ENCODE peak calls at places on chromosomes 4 and X, in five cellular contexts. Y is HCT116, O is aorta, K is right lobe of liver, L is DND-41. C is an unnamed sample. For H3K9me3, the result is how much of the 10 kb centered on the place peaks cover.

GRCh38 chr4:120915311-120915710 is 7.2 kb downstream of the PRDM5 start:
- DNase-seq in O (no peak), Y (no peak), L (no peak), K (no peak), C (no peak)

GRCh38 chr4:66169341-66169740 is 499.1 kb upstream of the EPHA5 start:
- DNase-seq in L (no peak), K (no peak), Y (no peak), O (no peak), C (no peak)

GRCh38 chr4:163816494-163816893 is 322.0 kb downstream of the TMA16 start:
- DNase-seq in K (no peak), L (no peak), O (no peak), Y (no peak), C (no peak)

GRCh38 chrX:49160908-49161307 is 1.6 kb upstream of the MAGIX start:
- DNase-seq in O (no peak), L (no peak), K (no peak), Y (no peak), C (no peak)

GRCh38 chrX:100931218-100931924 is 2.7 kb upstream of the XKRX start:
- DNase-seq in L (no peak), K (no peak), Y (no peak), O (no peak), C (no peak)

GRCh38 chr4:91622925-91623600 is 680.7 kb upstream of the GRID2 start:
- DNase-seq in K (no peak), O (no peak), Y (no peak), L (no peak), C (no peak)

GRCh38 chr4:108903464-108904221 is 140.8 kb upstream of the ETNPPL start:
- DNase-seq in Y (no peak), O (no peak), L (no peak), K (no peak), C (no peak)

GRCh38 chr4:86108834-86109233 is 251.0 kb downstream of the MAPK10 start:
- DNase-seq in L (no peak), K (no peak), Y (no peak), O (no peak), C (no peak)

GRCh38 chr4:157004279-157005161 is 32.9 kb upstream of the PDGFC start:
- DNase-seq in O (no peak), L (no peak), K (no peak), Y (no peak), C (no peak)

GRCh38 chrX:121084903-121085611 is 37.6 kb downstream of the GLUD2 start:
- DNase-seq in K (no peak), L (no peak), O (no peak), Y (no peak), C (no peak)

GRCh38 chr4:106160560-106160959 is 155.4 kb downstream of the TBCK start:
- DNase-seq in L (no peak), Y (no peak), O (no peak), K (no peak), C (no peak)

GRCh38 chr4:126733301-126733700 is 899.5 kb upstream of the INTU start:
- DNase-seq in O (no peak), K (no peak), L (no peak), Y (no peak), C (no peak)

GRCh38 chr4:83112239-83112638 is 2.3 kb downstream of the PLAC8 start:
- DNase-seq in O (no peak), K (no peak), Y (no peak), L (peak), C (peak)

GRCh38 chr4:100379583-100380105 is 138.2 kb downstream of the EMCN start:
- DNase-seq in Y (no peak), L (no peak), O (no peak), K (no peak), C (no peak)

GRCh38 chr4:169017971-169018370 is 7.9 kb upstream of the CBR4 start:
- DNase-seq in Y (no peak), L (no peak), O (no peak), K (no peak), C (no peak)

GRCh38 chrX:20091499-20091898 is 25.2 kb downstream of the MAP7D2 start:
- DNase-seq in K (no peak), O (no peak), Y (no peak), L (no peak), C (no peak)

GRCh38 chr4:115851918-115852766 is 738.7 kb upstream of the NDST4 start:
- DNase-seq in L (peak), O (peak), Y (peak), K (peak), C (no peak)

GRCh38 chr4:6873792-6874461 is 35.7 kb upstream of the TBC1D14 start:
- DNase-seq in K (peak), O (peak), L (peak), Y (peak), C (peak)

GRCh38 chr4:81676552-81676951 is 204.8 kb upstream of the RASGEF1B start:
- DNase-seq in Y (no peak), L (no peak), O (no peak), K (no peak), C (no peak)

GRCh38 chrX:40012039-40012799 is 85.5 kb downstream of the BCOR start:
- DNase-seq in K (peak), L (no peak), O (peak), Y (no peak), C (no peak)

GRCh38 chr4:95516528-95517011 is 32.2 kb downstream of the UNC5C start:
- DNase-seq in L (no peak), O (no peak), Y (no peak), K (no peak), C (no peak)

GRCh38 chr4:123159479-123159878 is 237.1 kb upstream of the NUDT6 start:
- DNase-seq in O (no peak), L (no peak), K (no peak), Y (no peak), C (no peak)

GRCh38 chr4:143025111-143025704 is 159.5 kb upstream of the USP38 start:
- DNase-seq in O (no peak), K (no peak), L (no peak), Y (peak), C (no peak)

GRCh38 chrX:115892787-115893671 is 277.5 kb upstream of the AGTR2 start:
- DNase-seq in O (peak), K (peak), Y (peak), L (no peak), C (peak)

GRCh38 chr4:77817304-77818076 is 1.7 kb downstream of the CNOT6L start:
- DNase-seq in L (peak), O (no peak), Y (no peak), K (no peak), C (peak)

GRCh38 chrX:71253253-71254091 is 468 bp downstream of the ZMYM3 start:
- DNase-seq in K (peak), O (peak), L (peak), Y (no peak), C (peak)

GRCh38 chr4:76308548-76308947 is 2.0 kb downstream of the STBD1 start:
- DNase-seq in Y (no peak), K (peak), O (no peak), L (no peak), C (no peak)

GRCh38 chr4:124322234-124322831 is 390.2 kb downstream of the ANKRD50 start:
- DNase-seq in O (no peak), L (no peak), K (no peak), Y (peak), C (peak)

GRCh38 chr4:138576684-138577083 is 334.5 kb upstream of the SLC7A11 start:
- DNase-seq in Y (peak), L (no peak), O (no peak), K (no peak), C (no peak)

GRCh38 chrX:119410027-119410819 is 11.1 kb downstream of the SLC25A43 start:
- DNase-seq in L (no peak), O (peak), Y (peak), K (peak), C (no peak)

GRCh38 chrX:18410038-18410437 is 15.4 kb upstream of the CDKL5 start:
- DNase-seq in L (no peak), Y (peak), K (no peak), O (no peak), C (no peak)

GRCh38 chrX:148457279-148457678 is 43.1 kb upstream of the AFF2 start:
- DNase-seq in O (no peak), L (peak), Y (no peak), K (no peak), C (no peak)

GRCh38 chr4:75561789-75562188 is 5.9 kb downstream of the ODAPH start:
- DNase-seq in Y (no peak), L (no peak), O (no peak), K (no peak), C (no peak)

GRCh38 chrX:131032646-131033230 is 25.4 kb upstream of the ARHGAP36 start:
- DNase-seq in O (no peak), K (no peak), Y (no peak), L (no peak), C (no peak)

GRCh38 chr4:70027011-70027410 is 1.2 kb upstream of the HTN3 start:
- DNase-seq in K (no peak), O (no peak), Y (no peak), L (no peak), C (no peak)

GRCh38 chrX:52353838-52354237 is 15.0 kb upstream of the XAGE2 start:
- DNase-seq in Y (no peak), L (no peak), K (no peak), O (no peak), C (no peak)

GRCh38 chr4:138689182-138689546 is 326.4 kb upstream of the NOCT start:
- DNase-seq in L (no peak), K (no peak), Y (no peak), O (no peak), C (no peak)

GRCh38 chr4:24210332-24210902 is 320.6 kb upstream of the PPARGC1A start:
- DNase-seq in L (no peak), K (peak), O (peak), Y (no peak), C (no peak)

GRCh38 chr4:40448875-40449274 is 113.7 kb downstream of the CHRNA9 start:
- DNase-seq in L (no peak), O (no peak), Y (no peak), K (peak), C (no peak)

GRCh38 chr4:13276357-13276756 is 207.8 kb downstream of the RAB28 start:
- DNase-seq in K (no peak), O (no peak), Y (no peak), L (no peak), C (no peak)
- H3K9me3 ChIP-seq in K (under half), O (under half), Y (under half), L (under half), C (under half)

GRCh38 chr4:288891-289290 is 16.4 kb downstream of the ZNF732 start:
- DNase-seq in Y (no peak), L (no peak), K (no peak), O (no peak), C (no peak)
- H3K9me3 ChIP-seq in Y (under half), L (under half), K (under half), O (under half), C (under half)

GRCh38 chr4:10947898-10948297 is 263.3 kb upstream of the CLNK start:
- DNase-seq in K (no peak), Y (no peak), O (no peak), L (no peak), C (no peak)

GRCh38 chr4:10942166-10942565 is 257.6 kb upstream of the CLNK start:
- DNase-seq in Y (no peak), O (no peak), L (no peak), K (no peak), C (no peak)

GRCh38 chr4:10949039-10949728 is 264.6 kb upstream of the CLNK start:
- DNase-seq in Y (no peak), O (no peak), L (no peak), K (no peak), C (no peak)

GRCh38 chr4:10944321-10944720 is 259.8 kb upstream of the CLNK start:
- DNase-seq in O (no peak), K (no peak), L (no peak), Y (no peak), C (no peak)
- H3K9me3 ChIP-seq in O (under half), K (under half), L (under half), Y (under half), C (under half)

GRCh38 chr4:22493523-22493922 is 22.3 kb downstream of the ADGRA3 start:
- DNase-seq in L (no peak), K (no peak), Y (no peak), O (no peak), C (no peak)
- H3K9me3 ChIP-seq in L (under half), K (under half), Y (under half), O (under half), C (under half)

GRCh38 chrX:57044226-57044625 is 48.9 kb upstream of the SPIN3 start:
- DNase-seq in O (no peak), L (no peak), K (no peak), Y (no peak), C (no peak)
- H3K9me3 ChIP-seq in O (under half), L (under half), K (under half), Y (under half), C (under half)

DNA sequence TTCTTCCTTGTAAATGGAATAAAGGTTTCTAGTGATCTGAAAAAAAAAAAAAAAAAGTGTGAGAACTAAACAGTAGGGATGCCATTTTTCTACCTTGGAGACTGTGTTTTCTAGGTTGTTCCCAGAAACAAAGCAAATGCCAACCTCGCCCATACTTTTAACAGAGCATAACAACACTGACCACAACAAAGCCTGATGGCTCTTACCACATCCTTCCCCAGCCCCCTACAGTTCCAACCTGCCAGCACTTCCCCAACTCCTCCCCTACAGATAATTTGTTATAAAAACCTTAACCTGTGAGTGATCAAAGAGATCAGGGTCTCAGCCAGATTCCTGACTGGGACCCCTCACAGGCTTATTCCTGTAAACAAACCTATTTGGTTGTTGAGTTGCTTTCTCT is 940.0 kb downstream of the SH3BGRL start:
- DNase-seq in Y (no peak), O (no peak), K (no peak), L (peak), C (peak)
- H3K9me3 ChIP-seq in Y (under half), O (under half), K (under half), L (under half), C (under half)

GRCh38 chrX:66504481-66504880 is 134.4 kb downstream of the EDA2R start:
- DNase-seq in K (no peak), Y (no peak), O (no peak), L (no peak), C (no peak)
- H3K9me3 ChIP-seq in K (under half), Y (under half), O (under half), L (under half), C (under half)

GRCh38 chr4:152819026-152819645 is 39.4 kb downstream of the ARFIP1 start:
- DNase-seq in K (no peak), O (no peak), Y (no peak), L (no peak), C (no peak)
- H3K9me3 ChIP-seq in K (under half), O (under half), Y (under half), L (under half), C (under half)

GRCh38 chrX:151791961-151792360 is 57.4 kb downstream of the CNGA2 start:
- DNase-seq in L (no peak), K (no peak), Y (no peak), O (no peak), C (no peak)
- H3K9me3 ChIP-seq in L (under half), K (under half), Y (under half), O (under half), C (under half)

DNA sequence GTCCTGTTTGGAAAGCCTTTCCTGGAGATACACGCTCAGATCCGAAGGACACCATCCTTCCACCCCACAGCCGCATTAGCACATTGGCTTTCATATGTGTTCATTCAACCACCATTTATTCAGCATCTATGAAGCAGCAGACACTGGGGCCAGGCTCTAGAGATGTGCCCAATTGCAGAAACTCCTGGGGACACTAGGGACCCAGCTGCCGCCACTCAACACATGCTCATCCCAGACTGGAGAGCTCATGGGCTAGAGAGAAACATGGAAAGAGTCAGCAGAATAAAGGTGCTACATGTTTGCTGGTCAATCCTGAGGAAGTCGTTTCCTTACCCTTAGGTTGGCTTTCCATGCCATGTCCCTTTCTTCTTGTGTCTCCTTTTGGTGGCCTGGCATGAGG is 7.6 kb downstream of the CTAG1A start:
- DNase-seq in K (no peak), L (no peak), Y (no peak), O (no peak), C (no peak)
- H3K9me3 ChIP-seq in K (under half), L (under half), Y (under half), O (under half), C (under half)